ENCODE peak calls at places on chromosome 4, in five cellular contexts. S, W, U, D and V are unnamed samples.

GRCh38 chr4:72767903-72768817 is 199.1 kb upstream of the ADAMTS3 start:
- DNase-seq in S (no peak), W (no peak), U (peak; percentile 44), D (no peak), V (no peak)

GRCh38 chr4:45578874-45579273 is 545.0 kb downstream of the GABRG1 start:
- DNase-seq in S (no peak), W (no peak), U (no peak), D (no peak), V (no peak)

GRCh38 chr4:25213327-25213979 is 20.4 kb upstream of the PI4K2B start:
- DNase-seq in S (no peak), W (no peak), U (no peak), D (no peak), V (no peak)

GRCh38 chr4:159146454-159146853 is 43.6 kb downstream of the RAPGEF2 start:
- DNase-seq in S (no peak), W (no peak), U (no peak), D (no peak), V (no peak)

GRCh38 chr4:82268050-82268825 is 105.6 kb downstream of the HNRNPD start:
- DNase-seq in S (peak; percentile 55), W (peak; percentile 61), U (peak; percentile 39), D (peak; percentile 27), V (peak; percentile 22)

GRCh38 chr4:15349426-15349825 is 78.4 kb upstream of the C1QTNF7 start:
- DNase-seq in S (no peak), W (no peak), U (no peak), D (no peak), V (no peak)

GRCh38 chr4:88162636-88163035 is 4.2 kb upstream of the ABCG2 start:
- DNase-seq in S (no peak), W (no peak), U (peak; percentile 42), D (no peak), V (no peak)

GRCh38 chr4:95377511-95377910 is 171.3 kb downstream of the UNC5C start:
- DNase-seq in S (no peak), W (no peak), U (no peak), D (no peak), V (no peak)

GRCh38 chr4:123884922-123885321 is 488.3 kb downstream of the SPRY1 start:
- DNase-seq in S (no peak), W (no peak), U (no peak), D (no peak), V (no peak)